ENCODE peak calls at places on chromosomes 13 and 19, in four cellular contexts. U is CD8-positive, alpha-beta T cell; M is activated CD8-positive, alpha-beta memory T cell treated with anti-CD3 and anti-CD28 coated beads for 4 hours; S is nephron progenitor cell. Q is an unnamed sample.

GRCh38 chr13:102550507-102550906 is 46.3 kb upstream of the TPP2 start:
- DNase-seq in U (no peak), M (no peak), S (no peak), Q (no peak)

GRCh38 chr13:110637747-110638146 is 22.4 kb downstream of the NAXD start:
- DNase-seq in U (no peak), M (no peak), S (no peak), Q (no peak)

GRCh38 chr19:4057913-4058695 is 8.6 kb downstream of the ZBTB7A start:
- DNase-seq in U (no peak), M (peak; percentile 64), S (no peak), Q (no peak)

GRCh38 chr19:5250127-5250659 is 90.4 kb downstream of the PTPRS start:
- DNase-seq in U (no peak), M (no peak), S (no peak), Q (no peak)

GRCh38 chr19:42255766-42256750 is 1.1 kb upstream of the ERF start:
- DNase-seq in U (no peak), M (no peak), S (peak; percentile 48), Q (no peak)

GRCh38 chr13:99322297-99323103 is 15.3 kb upstream of the GPR183 start:
- DNase-seq in U (no peak), M (no peak), S (no peak), Q (peak; percentile 34)

GRCh38 chr19:912181-913079 is 589 bp downstream of the R3HDM4 start:
- DNase-seq in U (no peak), M (no peak), S (no peak), Q (peak; percentile 41)

GRCh38 chr19:41575998-41576397 is at the start of gene CEACAM21:
- DNase-seq in U (no peak), M (no peak), S (no peak), Q (peak; percentile 34)

GRCh38 chr19:4715529-4716221 is 8.0 kb downstream of the DPP9 start:
- DNase-seq in U (no peak), M (no peak), S (no peak), Q (no peak)

GRCh38 chr13:32164622-32165268 is 133.2 kb downstream of the FRY start:
- DNase-seq in U (no peak), M (no peak), S (peak; percentile 42), Q (no peak)